ENCODE peak calls at places on chromosomes 7 and 10, in four cellular contexts. One of them, this sample, is unnamed. For H3K4me1, the result is how much of the 10 kb centered on the place peaks cover.

GRCh38 chr7:111107576-111107975 is 16.6 kb downstream of the LRRN3 start:
- DNase-seq in GM23248: peak
- DNase-seq in DND-41: no peak
- DNase-seq in fibroblast of lung: no peak
- DNase-seq in this sample: no peak

GRCh38 chr7:74094224-74095095 is 10.9 kb downstream of the LIMK1 start:
- DNase-seq in GM23248: peak
- DNase-seq in DND-41: peak
- DNase-seq in fibroblast of lung: peak
- DNase-seq in this sample: peak

GRCh38 chr7:15836041-15836440 is 149.6 kb upstream of the MEOX2 start:
- DNase-seq in GM23248: peak
- DNase-seq in DND-41: no peak
- DNase-seq in fibroblast of lung: peak
- DNase-seq in this sample: no peak

GRCh38 chr7:101507791-101508252 is 121.3 kb downstream of the MYL10 start:
- DNase-seq in GM23248: peak
- DNase-seq in DND-41: peak
- DNase-seq in fibroblast of lung: peak
- DNase-seq in this sample: no peak

GRCh38 chr10:15742102-15742501 is 22.4 kb upstream of the ITGA8 start:
- DNase-seq in GM23248: no peak
- DNase-seq in DND-41: no peak
- DNase-seq in fibroblast of lung: no peak
- DNase-seq in this sample: no peak

GRCh38 chr7:25124485-25125136 is 449 bp downstream of the CYCS start:
- DNase-seq in GM23248: peak
- DNase-seq in DND-41: no peak
- DNase-seq in fibroblast of lung: no peak
- DNase-seq in this sample: no peak

GRCh38 chr7:135490783-135491182 is 19.1 kb downstream of the CNOT4 start:
- DNase-seq in GM23248: peak
- DNase-seq in DND-41: no peak
- DNase-seq in fibroblast of lung: peak
- DNase-seq in this sample: no peak

GRCh38 chr7:33870120-33870519 is 35.2 kb upstream of the BMPER start:
- DNase-seq in GM23248: no peak
- DNase-seq in DND-41: no peak
- DNase-seq in fibroblast of lung: peak
- DNase-seq in this sample: no peak

GRCh38 chr7:139830292-139830691 is 1.2 kb downstream of the TBXAS1 start:
- DNase-seq in GM23248: no peak
- DNase-seq in DND-41: no peak
- DNase-seq in fibroblast of lung: peak
- DNase-seq in this sample: no peak

GRCh38 chr10:53356616-53357349 is 584.2 kb upstream of the MBL2 start:
- DNase-seq in GM23248: peak
- DNase-seq in DND-41: no peak
- DNase-seq in fibroblast of lung: peak
- DNase-seq in this sample: no peak

GRCh38 chr7:103833401-103833800 is 156.1 kb downstream of the RELN start:
- DNase-seq in GM23248: no peak
- DNase-seq in DND-41: no peak
- DNase-seq in fibroblast of lung: no peak
- DNase-seq in this sample: no peak

GRCh38 chr7:98674461-98674860 is 57.4 kb downstream of the NPTX2 start:
- DNase-seq in GM23248: no peak
- DNase-seq in DND-41: no peak
- DNase-seq in fibroblast of lung: no peak
- DNase-seq in this sample: no peak

DNA sequence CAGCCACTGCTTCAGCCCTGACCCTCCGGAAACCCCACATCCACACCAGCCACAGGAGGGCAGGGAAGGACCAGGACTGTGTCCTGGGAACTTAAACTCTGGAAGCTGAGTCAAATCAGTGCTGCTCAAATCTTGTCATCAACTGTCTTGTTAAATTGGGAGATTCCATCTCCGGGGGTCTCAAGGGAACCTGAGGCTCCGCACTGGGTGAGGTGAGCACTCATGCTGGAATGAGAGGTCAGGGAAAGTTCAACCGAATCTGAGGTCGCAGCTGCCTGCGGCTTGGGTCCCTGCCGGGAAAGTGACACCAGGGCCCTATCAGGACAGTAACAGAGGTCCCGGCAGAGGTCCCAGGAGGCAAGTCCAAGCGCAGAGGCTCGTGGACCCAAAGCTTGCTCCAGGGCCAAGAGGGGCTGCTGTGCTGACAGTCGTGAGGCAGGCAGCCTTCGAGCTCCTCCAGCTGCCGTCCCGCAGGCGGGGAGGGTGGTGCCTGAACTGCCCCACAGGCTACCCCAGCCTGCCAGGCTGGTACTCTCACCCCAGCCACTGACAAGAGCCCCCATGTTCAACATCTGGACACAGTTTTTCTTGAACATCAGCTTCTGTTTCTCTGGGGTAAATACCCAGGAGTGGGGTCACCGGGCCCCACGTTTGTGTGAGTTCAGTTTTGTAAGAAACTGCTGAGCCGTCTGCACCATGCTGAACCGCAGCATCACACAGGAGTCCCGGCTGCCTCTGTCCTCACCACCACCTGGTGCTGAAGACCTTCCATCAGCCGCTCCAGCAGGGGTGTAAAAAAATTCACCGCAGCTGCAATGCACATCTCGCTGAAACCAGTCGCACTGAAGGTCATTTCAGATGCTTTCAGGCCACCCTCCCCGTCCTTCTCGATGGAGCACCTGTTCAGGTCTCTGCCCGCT is 101.0 kb downstream of the DIP2C start:
- DNase-seq in GM23248: peak
- DNase-seq in DND-41: no peak
- DNase-seq in fibroblast of lung: peak
- DNase-seq in this sample: peak
- H3K4me3 ChIP-seq in GM23248: no peak
- H3K4me3 ChIP-seq in DND-41: no peak
- H3K4me3 ChIP-seq in fibroblast of lung: no peak
- H3K4me3 ChIP-seq in this sample: no peak

GRCh38 chr7:17275749-17276671 is 22.4 kb upstream of the AHR start:
- DNase-seq in GM23248: peak
- DNase-seq in DND-41: no peak
- DNase-seq in fibroblast of lung: peak
- DNase-seq in this sample: no peak
- H3K9ac ChIP-seq in GM23248: peak
- H3K9ac ChIP-seq in DND-41: no peak
- H3K9ac ChIP-seq in fibroblast of lung: no peak
- H3K9ac ChIP-seq in this sample: no peak

DNA sequence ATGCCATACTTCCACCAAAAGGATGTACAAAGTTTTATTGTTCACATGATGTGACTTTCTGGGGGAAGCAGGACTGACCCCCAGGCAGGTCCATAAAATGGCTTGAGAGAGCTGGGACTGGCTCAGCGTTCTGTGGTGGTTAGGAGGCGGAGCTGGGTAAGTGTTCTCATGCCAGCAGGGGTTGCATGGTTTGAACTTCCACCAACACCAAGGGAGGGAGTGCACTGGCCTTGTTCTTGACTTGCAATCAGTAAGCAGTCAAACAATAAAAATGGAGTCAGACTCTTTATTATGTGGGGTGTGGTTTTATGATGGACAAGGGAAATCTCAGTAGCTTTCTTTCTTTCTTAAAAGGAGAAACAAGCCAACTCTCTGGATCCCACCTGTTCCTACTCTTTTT is 95.4 kb upstream of the PRR15 start:
- DNase-seq in GM23248: no peak
- DNase-seq in DND-41: no peak
- DNase-seq in fibroblast of lung: no peak
- DNase-seq in this sample: no peak
- H3K4me1 ChIP-seq in GM23248: under half
- H3K4me1 ChIP-seq in DND-41: under half
- H3K4me1 ChIP-seq in fibroblast of lung: under half
- H3K4me1 ChIP-seq in this sample: under half

GRCh38 chr7:158108646-158109293 is 478.9 kb downstream of the PTPRN2 start:
- DNase-seq in GM23248: no peak
- DNase-seq in DND-41: no peak
- DNase-seq in fibroblast of lung: no peak
- DNase-seq in this sample: no peak
- H3K4me3 ChIP-seq in GM23248: no peak
- H3K4me3 ChIP-seq in DND-41: no peak
- H3K4me3 ChIP-seq in fibroblast of lung: no peak
- H3K4me3 ChIP-seq in this sample: no peak

DNA sequence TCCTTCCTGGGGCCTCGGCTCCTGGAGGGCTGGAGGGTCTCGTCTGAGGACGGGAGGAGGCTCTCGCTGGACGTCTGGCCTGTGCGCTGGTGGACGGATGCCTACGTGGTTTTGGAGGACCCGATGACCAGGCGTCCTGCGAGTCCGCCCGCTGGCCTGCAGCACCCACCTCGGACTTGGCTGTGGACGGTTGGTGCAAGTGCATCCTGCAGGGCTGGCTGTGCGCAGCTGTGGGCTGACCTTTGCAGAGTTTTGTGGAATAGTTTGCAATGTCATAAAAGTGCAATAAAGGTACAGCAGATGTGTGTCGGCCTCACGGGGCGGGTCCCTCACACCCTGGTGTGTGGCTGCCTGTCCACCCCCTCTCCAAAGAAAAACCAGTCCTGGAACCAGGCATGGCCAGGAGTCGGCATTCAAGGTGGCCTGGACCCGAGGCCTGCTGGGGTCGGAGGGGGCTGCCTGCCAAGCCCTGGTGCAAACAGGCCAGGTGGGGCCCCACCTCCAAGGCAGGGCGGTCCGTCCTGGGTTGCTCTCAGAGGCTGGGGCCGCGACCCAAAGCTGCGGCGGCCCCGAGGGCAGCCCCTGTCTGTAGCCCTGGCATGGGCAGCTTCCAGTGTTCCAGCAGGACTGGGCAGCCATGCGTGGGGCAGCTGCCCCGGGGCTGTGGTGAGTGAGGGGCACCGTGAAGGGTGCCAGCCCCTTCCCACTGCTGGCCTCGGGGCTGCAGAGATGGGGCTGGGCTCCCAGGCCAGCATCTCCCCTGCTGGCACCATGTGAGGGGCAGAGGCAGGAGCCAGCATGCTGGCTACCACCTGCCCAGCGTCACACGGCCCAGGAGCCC is 29.3 kb upstream of the FOXL3 start:
- DNase-seq in GM23248: no peak
- DNase-seq in DND-41: no peak
- DNase-seq in fibroblast of lung: no peak
- DNase-seq in this sample: peak
- H3K9ac ChIP-seq in GM23248: no peak
- H3K9ac ChIP-seq in DND-41: no peak
- H3K9ac ChIP-seq in fibroblast of lung: no peak
- H3K9ac ChIP-seq in this sample: no peak

GRCh38 chr10:103192089-103192450 is 1.0 kb downstream of the NT5C2 start:
- DNase-seq in GM23248: peak
- DNase-seq in DND-41: peak
- DNase-seq in fibroblast of lung: no peak
- DNase-seq in this sample: no peak
- H3K4me1 ChIP-seq in GM23248: under half
- H3K4me1 ChIP-seq in DND-41: under half
- H3K4me1 ChIP-seq in fibroblast of lung: under half
- H3K4me1 ChIP-seq in this sample: under half